ENCODE peak calls at places on chromosomes 6 and 20, in nine cellular contexts. One of them, this sample, is unnamed.
A peak's percentile ranks its signal among the peaks of the same experiment; 100 is the strongest.

GRCh38 chr6:85795966-85796365 is 153.3 kb upstream of the SYNCRIP start:
- DNase-seq in neuronal stem cell: no peak
- DNase-seq in GM23248: no peak
- DNase-seq in hepatocyte: no peak
- DNase-seq in PC-3: no peak
- DNase-seq in H9: no peak
- DNase-seq in osteoblast: no peak
- DNase-seq in DND-41: no peak
- DNase-seq in mesendoderm: no peak
- DNase-seq in this sample: no peak

GRCh38 chr6:144993870-144994269 is 708.7 kb downstream of the UTRN start:
- DNase-seq in neuronal stem cell: no peak
- DNase-seq in GM23248: peak; percentile 41
- DNase-seq in hepatocyte: no peak
- DNase-seq in PC-3: peak; percentile 67
- DNase-seq in H9: no peak
- DNase-seq in osteoblast: peak; percentile 13
- DNase-seq in DND-41: no peak
- DNase-seq in mesendoderm: no peak
- DNase-seq in this sample: peak; percentile 49

GRCh38 chr20:63879264-63879663 is 14.2 kb downstream of the TPD52L2 start:
- DNase-seq in neuronal stem cell: no peak
- DNase-seq in GM23248: no peak
- DNase-seq in hepatocyte: no peak
- DNase-seq in PC-3: no peak
- DNase-seq in H9: no peak
- DNase-seq in osteoblast: no peak
- DNase-seq in DND-41: no peak
- DNase-seq in mesendoderm: no peak
- DNase-seq in this sample: no peak

GRCh38 chr20:50373674-50374286 is 136.4 kb upstream of the PTPN1 start:
- DNase-seq in neuronal stem cell: no peak
- DNase-seq in GM23248: peak; percentile 49
- DNase-seq in hepatocyte: no peak
- DNase-seq in PC-3: peak; percentile 87
- DNase-seq in H9: no peak
- DNase-seq in osteoblast: no peak
- DNase-seq in DND-41: no peak
- DNase-seq in mesendoderm: peak; percentile 14
- DNase-seq in this sample: peak; percentile 25

GRCh38 chr6:42742116-42742894 is 3.6 kb downstream of the TBCC start:
- DNase-seq in neuronal stem cell: no peak
- DNase-seq in GM23248: peak; percentile 49
- DNase-seq in hepatocyte: no peak
- DNase-seq in PC-3: peak; percentile 44
- DNase-seq in H9: no peak
- DNase-seq in osteoblast: peak; percentile 46
- DNase-seq in DND-41: no peak
- DNase-seq in mesendoderm: no peak
- DNase-seq in this sample: peak; percentile 88

GRCh38 chr6:153059757-153060156 is 57.2 kb upstream of the MTRF1L start:
- DNase-seq in neuronal stem cell: no peak
- DNase-seq in GM23248: no peak
- DNase-seq in hepatocyte: no peak
- DNase-seq in PC-3: no peak
- DNase-seq in H9: no peak
- DNase-seq in osteoblast: no peak
- DNase-seq in DND-41: no peak
- DNase-seq in mesendoderm: peak; percentile 46
- DNase-seq in this sample: peak; percentile 8

GRCh38 chr6:29516108-29516507 is 28.4 kb upstream of the MAS1L start:
- DNase-seq in neuronal stem cell: no peak
- DNase-seq in GM23248: peak; percentile 57
- DNase-seq in hepatocyte: no peak
- DNase-seq in PC-3: peak; percentile 84
- DNase-seq in H9: no peak
- DNase-seq in osteoblast: no peak
- DNase-seq in DND-41: peak; percentile 6
- DNase-seq in mesendoderm: no peak
- DNase-seq in this sample: peak; percentile 5

GRCh38 chr6:119119989-119120388 is 41.5 kb upstream of the FAM184A start:
- DNase-seq in neuronal stem cell: no peak
- DNase-seq in GM23248: peak; percentile 89
- DNase-seq in hepatocyte: no peak
- DNase-seq in PC-3: peak; percentile 15
- DNase-seq in H9: no peak
- DNase-seq in osteoblast: peak; percentile 71
- DNase-seq in DND-41: no peak
- DNase-seq in mesendoderm: no peak
- DNase-seq in this sample: peak; percentile 86

GRCh38 chr6:137830562-137830961 is 36.5 kb upstream of the TNFAIP3 start:
- DNase-seq in neuronal stem cell: no peak
- DNase-seq in GM23248: peak; percentile 45
- DNase-seq in hepatocyte: no peak
- DNase-seq in PC-3: no peak
- DNase-seq in H9: no peak
- DNase-seq in osteoblast: no peak
- DNase-seq in DND-41: no peak
- DNase-seq in mesendoderm: no peak
- DNase-seq in this sample: no peak

GRCh38 chr6:14969126-14969525 is 276.7 kb upstream of the JARID2 start:
- DNase-seq in neuronal stem cell: no peak
- DNase-seq in GM23248: no peak
- DNase-seq in hepatocyte: no peak
- DNase-seq in PC-3: no peak
- DNase-seq in H9: no peak
- DNase-seq in osteoblast: no peak
- DNase-seq in DND-41: no peak
- DNase-seq in mesendoderm: no peak
- DNase-seq in this sample: no peak

GRCh38 chr20:41276317-41276751 is 41.2 kb downstream of the ZHX3 start:
- DNase-seq in neuronal stem cell: peak; percentile 20
- DNase-seq in GM23248: peak; percentile 28
- DNase-seq in hepatocyte: no peak
- DNase-seq in PC-3: no peak
- DNase-seq in H9: no peak
- DNase-seq in osteoblast: no peak
- DNase-seq in DND-41: no peak
- DNase-seq in mesendoderm: no peak
- DNase-seq in this sample: peak; percentile 35

GRCh38 chr6:473759-474453 is 82.4 kb downstream of the IRF4 start:
- DNase-seq in neuronal stem cell: no peak
- DNase-seq in GM23248: no peak
- DNase-seq in hepatocyte: no peak
- DNase-seq in PC-3: no peak
- DNase-seq in H9: no peak
- DNase-seq in osteoblast: no peak
- DNase-seq in DND-41: no peak
- DNase-seq in mesendoderm: peak; percentile 53
- DNase-seq in this sample: no peak

GRCh38 chr6:15441982-15442381 is 196.1 kb downstream of the JARID2 start:
- DNase-seq in neuronal stem cell: no peak
- DNase-seq in GM23248: no peak
- DNase-seq in hepatocyte: no peak
- DNase-seq in PC-3: no peak
- DNase-seq in H9: no peak
- DNase-seq in osteoblast: no peak
- DNase-seq in DND-41: no peak
- DNase-seq in mesendoderm: no peak
- DNase-seq in this sample: no peak

GRCh38 chr20:17617212-17617867 is 47.5 kb downstream of the DSTN start:
- DNase-seq in neuronal stem cell: peak; percentile 14
- DNase-seq in GM23248: peak; percentile 55
- DNase-seq in hepatocyte: peak; percentile 58
- DNase-seq in PC-3: peak; percentile 53
- DNase-seq in H9: peak; percentile 77
- DNase-seq in osteoblast: peak; percentile 94
- DNase-seq in DND-41: no peak
- DNase-seq in mesendoderm: peak; percentile 68
- DNase-seq in this sample: no peak

GRCh38 chr6:125751334-125751916 is 2.0 kb downstream of the HEY2 start:
- DNase-seq in neuronal stem cell: no peak
- DNase-seq in GM23248: no peak
- DNase-seq in hepatocyte: no peak
- DNase-seq in PC-3: no peak
- DNase-seq in H9: no peak
- DNase-seq in osteoblast: no peak
- DNase-seq in DND-41: no peak
- DNase-seq in mesendoderm: no peak
- DNase-seq in this sample: no peak

GRCh38 chr6:147904416-147904815 is 395.9 kb downstream of the SAMD5 start:
- DNase-seq in neuronal stem cell: no peak
- DNase-seq in GM23248: no peak
- DNase-seq in hepatocyte: no peak
- DNase-seq in PC-3: no peak
- DNase-seq in H9: no peak
- DNase-seq in osteoblast: peak; percentile 6
- DNase-seq in DND-41: no peak
- DNase-seq in mesendoderm: peak; percentile 70
- DNase-seq in this sample: peak; percentile 3

GRCh38 chr20:63696311-63696627 is 183 bp upstream of the TNFRSF6B start:
- DNase-seq in neuronal stem cell: no peak
- DNase-seq in GM23248: peak; percentile 44
- DNase-seq in hepatocyte: peak; percentile 73
- DNase-seq in PC-3: peak; percentile 61
- DNase-seq in H9: peak; percentile 90
- DNase-seq in osteoblast: peak; percentile 92
- DNase-seq in DND-41: peak; percentile 59
- DNase-seq in mesendoderm: peak; percentile 74
- DNase-seq in this sample: peak; percentile 45

GRCh38 chr20:51791626-51792025 is 10.7 kb downstream of the SALL4 start:
- DNase-seq in neuronal stem cell: no peak
- DNase-seq in GM23248: no peak
- DNase-seq in hepatocyte: no peak
- DNase-seq in PC-3: no peak
- DNase-seq in H9: no peak
- DNase-seq in osteoblast: no peak
- DNase-seq in DND-41: no peak
- DNase-seq in mesendoderm: no peak
- DNase-seq in this sample: no peak

GRCh38 chr6:120908767-120909166 is 425.5 kb downstream of the TBC1D32 start:
- DNase-seq in neuronal stem cell: no peak
- DNase-seq in GM23248: no peak
- DNase-seq in hepatocyte: no peak
- DNase-seq in PC-3: peak; percentile 18
- DNase-seq in H9: no peak
- DNase-seq in osteoblast: no peak
- DNase-seq in DND-41: no peak
- DNase-seq in mesendoderm: no peak
- DNase-seq in this sample: no peak

GRCh38 chr20:38764563-38765355 is 16.5 kb downstream of the ACTR5 start:
- DNase-seq in neuronal stem cell: no peak
- DNase-seq in GM23248: peak; percentile 97
- DNase-seq in hepatocyte: peak; percentile 86
- DNase-seq in PC-3: peak; percentile 88
- DNase-seq in H9: no peak
- DNase-seq in osteoblast: peak; percentile 92
- DNase-seq in DND-41: no peak
- DNase-seq in mesendoderm: peak; percentile 50
- DNase-seq in this sample: peak; percentile 89
- H3K4me2 ChIP-seq in neuronal stem cell: no peak overlapping the region
- H3K4me2 ChIP-seq in GM23248: peak overlapping the region; percentile 62
- H3K4me2 ChIP-seq in hepatocyte: no peak overlapping the region
- H3K4me2 ChIP-seq in PC-3: peak overlapping the region; percentile 60
- H3K4me2 ChIP-seq in H9: no peak overlapping the region
- H3K4me2 ChIP-seq in osteoblast: peak overlapping the region; percentile 44
- H3K4me2 ChIP-seq in DND-41: no peak overlapping the region
- H3K4me2 ChIP-seq in mesendoderm: no peak overlapping the region
- H3K4me2 ChIP-seq in this sample: peak overlapping the region; percentile 20

GRCh38 chr20:32606107-32606506 is 21.0 kb upstream of the NOL4L start:
- DNase-seq in neuronal stem cell: no peak
- DNase-seq in GM23248: no peak
- DNase-seq in hepatocyte: no peak
- DNase-seq in PC-3: no peak
- DNase-seq in H9: no peak
- DNase-seq in osteoblast: no peak
- DNase-seq in DND-41: no peak
- DNase-seq in mesendoderm: no peak
- DNase-seq in this sample: no peak
- H3K4me2 ChIP-seq in neuronal stem cell: no peak overlapping the region
- H3K4me2 ChIP-seq in GM23248: no peak overlapping the region
- H3K4me2 ChIP-seq in hepatocyte: no peak overlapping the region
- H3K4me2 ChIP-seq in PC-3: no peak overlapping the region
- H3K4me2 ChIP-seq in H9: no peak overlapping the region
- H3K4me2 ChIP-seq in osteoblast: no peak overlapping the region
- H3K4me2 ChIP-seq in DND-41: no peak overlapping the region
- H3K4me2 ChIP-seq in mesendoderm: no peak overlapping the region
- H3K4me2 ChIP-seq in this sample: no peak overlapping the region

DNA sequence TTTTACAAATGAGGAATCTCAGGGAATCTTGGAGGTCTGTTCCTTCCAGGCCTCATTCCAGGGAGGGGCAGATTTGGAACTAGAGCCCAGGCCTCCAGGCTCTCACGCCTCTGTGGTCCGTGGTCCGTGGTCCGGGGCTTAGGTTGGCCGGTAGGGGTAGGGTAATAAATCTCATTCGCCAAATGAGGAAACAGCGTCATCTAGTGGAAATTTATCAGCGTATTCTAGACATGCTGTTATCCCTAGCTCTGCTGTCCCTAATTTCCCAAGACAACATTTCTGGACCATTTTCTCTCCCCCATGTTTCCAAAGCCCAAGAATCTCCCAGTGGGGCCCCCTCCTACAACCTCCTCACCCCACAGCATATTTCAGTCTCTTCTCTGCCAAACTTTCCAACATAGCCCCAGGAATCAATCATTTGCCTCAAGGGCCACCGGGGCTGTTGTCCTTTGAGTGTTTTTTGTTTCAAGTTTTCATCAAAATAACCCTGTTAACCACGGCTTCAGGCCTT is 126.9 kb downstream of the ALDH8A1 start:
- DNase-seq in neuronal stem cell: peak; percentile 81
- DNase-seq in GM23248: peak; percentile 85
- DNase-seq in hepatocyte: peak; percentile 89
- DNase-seq in PC-3: peak; percentile 88
- DNase-seq in H9: peak; percentile 74
- DNase-seq in osteoblast: peak; percentile 83
- DNase-seq in DND-41: no peak
- DNase-seq in mesendoderm: peak; percentile 92
- DNase-seq in this sample: peak; percentile 90
- H3K4me2 ChIP-seq in neuronal stem cell: no peak overlapping the region
- H3K4me2 ChIP-seq in GM23248: peak overlapping the region; percentile 7
- H3K4me2 ChIP-seq in hepatocyte: peak overlapping the region; percentile 53
- H3K4me2 ChIP-seq in PC-3: peak overlapping the region; percentile 29
- H3K4me2 ChIP-seq in H9: no peak overlapping the region
- H3K4me2 ChIP-seq in osteoblast: peak overlapping the region; percentile 24
- H3K4me2 ChIP-seq in DND-41: no peak overlapping the region
- H3K4me2 ChIP-seq in mesendoderm: no peak overlapping the region
- H3K4me2 ChIP-seq in this sample: no peak overlapping the region

GRCh38 chr6:158789115-158789917 is 29.9 kb downstream of the EZR start:
- DNase-seq in neuronal stem cell: no peak
- DNase-seq in GM23248: no peak
- DNase-seq in hepatocyte: no peak
- DNase-seq in PC-3: no peak
- DNase-seq in H9: no peak
- DNase-seq in osteoblast: no peak
- DNase-seq in DND-41: peak; percentile 60
- DNase-seq in mesendoderm: no peak
- DNase-seq in this sample: no peak
- H3K4me2 ChIP-seq in neuronal stem cell: no peak overlapping the region
- H3K4me2 ChIP-seq in GM23248: no peak overlapping the region
- H3K4me2 ChIP-seq in hepatocyte: no peak overlapping the region
- H3K4me2 ChIP-seq in PC-3: no peak overlapping the region
- H3K4me2 ChIP-seq in H9: no peak overlapping the region
- H3K4me2 ChIP-seq in osteoblast: no peak overlapping the region
- H3K4me2 ChIP-seq in DND-41: no peak overlapping the region
- H3K4me2 ChIP-seq in mesendoderm: no peak overlapping the region
- H3K4me2 ChIP-seq in this sample: no peak overlapping the region